ENCODE peak calls at places on chromosomes 13 and 19, in nine cellular contexts. U, X, S, Y, N, F, J, Q and B are unnamed samples.

GRCh38 chr13:100490692-100491091 is 97.9 kb downstream of the GGACT start:
- DNase-seq in U (no peak), X (peak), S (peak), Y (no peak), N (no peak), F (no peak), J (no peak), Q (no peak), B (peak)

GRCh38 chr13:86135856-86136255 is 336.6 kb upstream of the SLITRK6 start:
- DNase-seq in U (no peak), X (no peak), S (no peak), Y (no peak), N (no peak), F (no peak), J (no peak), Q (no peak), B (no peak)

GRCh38 chr19:55459551-55459949 is 1.9 kb downstream of the ISOC2 start:
- DNase-seq in U (no peak), X (no peak), S (no peak), Y (no peak), N (no peak), F (no peak), J (no peak), Q (no peak), B (no peak)

GRCh38 chr19:34806976-34807860 is 34.2 kb upstream of the ZNF599 start:
- DNase-seq in U (no peak), X (no peak), S (no peak), Y (no peak), N (no peak), F (no peak), J (no peak), Q (no peak), B (no peak)

GRCh38 chr13:44680746-44681355 is 104.7 kb upstream of the TSC22D1 start:
- DNase-seq in U (no peak), X (no peak), S (no peak), Y (no peak), N (no peak), F (no peak), J (no peak), Q (no peak), B (no peak)

GRCh38 chr19:38021356-38021755 is 114.3 kb downstream of the SIPA1L3 start:
- DNase-seq in U (no peak), X (no peak), S (no peak), Y (no peak), N (no peak), F (no peak), J (no peak), Q (no peak), B (no peak)

GRCh38 chr19:45470147-45471081 is 2.6 kb downstream of the FOSB start:
- DNase-seq in U (no peak), X (peak), S (no peak), Y (no peak), N (peak), F (no peak), J (peak), Q (peak), B (no peak)

GRCh38 chr19:40512473-40513344 is 45.9 kb downstream of the SPTBN4 start:
- DNase-seq in U (no peak), X (peak), S (no peak), Y (no peak), N (peak), F (no peak), J (no peak), Q (peak), B (no peak)

GRCh38 chr13:36211567-36211966 is 2.8 kb downstream of the SOHLH2 start:
- DNase-seq in U (no peak), X (no peak), S (no peak), Y (no peak), N (no peak), F (no peak), J (no peak), Q (no peak), B (no peak)

GRCh38 chr13:40334031-40334430 is 332.4 kb downstream of the FOXO1 start:
- DNase-seq in U (no peak), X (no peak), S (no peak), Y (no peak), N (no peak), F (no peak), J (no peak), Q (no peak), B (peak)

GRCh38 chr19:41499899-41500298 is 56.9 kb downstream of the ERICH4 start:
- DNase-seq in U (no peak), X (no peak), S (no peak), Y (no peak), N (no peak), F (no peak), J (no peak), Q (no peak), B (no peak)

GRCh38 chr19:30391554-30392551 is 19.7 kb downstream of the ZNF536 start:
- DNase-seq in U (no peak), X (peak), S (no peak), Y (no peak), N (no peak), F (no peak), J (no peak), Q (no peak), B (peak)

GRCh38 chr19:10120538-10121198 is 969 bp upstream of the EIF3G start:
- DNase-seq in U (no peak), X (no peak), S (no peak), Y (no peak), N (peak), F (no peak), J (no peak), Q (no peak), B (no peak)

GRCh38 chr13:110137677-110138008 is 169.3 kb downstream of the COL4A1 start:
- DNase-seq in U (no peak), X (peak), S (no peak), Y (peak), N (no peak), F (peak), J (peak), Q (peak), B (no peak)

GRCh38 chr13:59364508-59365187 is 799.1 kb downstream of the DIAPH3 start:
- DNase-seq in U (no peak), X (peak), S (peak), Y (no peak), N (no peak), F (no peak), J (no peak), Q (no peak), B (no peak)

GRCh38 chr19:5113101-5113557 is 144.2 kb downstream of the KDM4B start:
- DNase-seq in U (no peak), X (no peak), S (no peak), Y (no peak), N (no peak), F (no peak), J (no peak), Q (no peak), B (no peak)

GRCh38 chr19:47418595-47419036 is 711 bp downstream of the MEIS3 start:
- DNase-seq in U (no peak), X (peak), S (no peak), Y (no peak), N (no peak), F (no peak), J (no peak), Q (no peak), B (no peak)

GRCh38 chr13:36358352-36358751 is 12.2 kb upstream of the SPART start:
- DNase-seq in U (no peak), X (no peak), S (no peak), Y (no peak), N (no peak), F (no peak), J (no peak), Q (no peak), B (no peak)

GRCh38 chr13:114212096-114212495 is 22.6 kb upstream of the CDC16 start:
- DNase-seq in U (no peak), X (no peak), S (no peak), Y (no peak), N (no peak), F (no peak), J (no peak), Q (no peak), B (no peak)

GRCh38 chr13:34942732-34943674 is 933 bp downstream of the NBEA start:
- DNase-seq in U (no peak), X (peak), S (no peak), Y (peak), N (peak), F (peak), J (peak), Q (peak), B (no peak)

GRCh38 chr19:16943942-16944625 is 55.3 kb downstream of the F2RL3 start:
- DNase-seq in U (no peak), X (no peak), S (no peak), Y (no peak), N (no peak), F (no peak), J (no peak), Q (no peak), B (no peak)

GRCh38 chr13:46850214-46850613 is 46.6 kb downstream of the HTR2A start:
- DNase-seq in U (no peak), X (no peak), S (no peak), Y (no peak), N (no peak), F (no peak), J (no peak), Q (no peak), B (no peak)

GRCh38 chr13:89279374-89279773 is 1608.2 kb downstream of the SLITRK5 start:
- DNase-seq in U (no peak), X (no peak), S (no peak), Y (no peak), N (no peak), F (no peak), J (no peak), Q (no peak), B (no peak)

GRCh38 chr13:96958286-96958891 is 35.9 kb downstream of the OXGR1 start:
- DNase-seq in U (no peak), X (peak), S (no peak), Y (no peak), N (peak), F (no peak), J (no peak), Q (peak), B (no peak)

GRCh38 chr13:20186771-20187170 is 6.0 kb downstream of the GJB2 start:
- DNase-seq in U (no peak), X (no peak), S (no peak), Y (no peak), N (no peak), F (no peak), J (no peak), Q (no peak), B (no peak)

GRCh38 chr13:95155504-95155903 is 145.7 kb downstream of the ABCC4 start:
- DNase-seq in U (no peak), X (no peak), S (no peak), Y (no peak), N (no peak), F (no peak), J (no peak), Q (no peak), B (no peak)

GRCh38 chr19:8262431-8262830 is 45.7 kb downstream of the CD320 start:
- DNase-seq in U (no peak), X (no peak), S (no peak), Y (no peak), N (no peak), F (no peak), J (no peak), Q (no peak), B (no peak)

GRCh38 chr19:42156571-42156970 is 24.3 kb upstream of the POU2F2 start:
- DNase-seq in U (no peak), X (no peak), S (no peak), Y (no peak), N (no peak), F (no peak), J (no peak), Q (no peak), B (no peak)

GRCh38 chr13:110638814-110639806 is 23.8 kb downstream of the NAXD start:
- DNase-seq in U (no peak), X (no peak), S (no peak), Y (no peak), N (no peak), F (no peak), J (no peak), Q (no peak), B (no peak)

GRCh38 chr19:14090509-14091085 is at the start of gene SAMD1:
- DNase-seq in U (peak), X (peak), S (no peak), Y (peak), N (peak), F (peak), J (peak), Q (peak), B (no peak)

GRCh38 chr19:51441410-51442390 is 16.6 kb downstream of the SIGLEC8 start:
- DNase-seq in U (no peak), X (no peak), S (no peak), Y (peak), N (no peak), F (peak), J (peak), Q (no peak), B (no peak)

GRCh38 chr13:43994999-43995859 is 115.5 kb downstream of the LACC1 start:
- DNase-seq in U (no peak), X (no peak), S (no peak), Y (no peak), N (no peak), F (no peak), J (no peak), Q (no peak), B (no peak)

GRCh38 chr19:18239303-18239702 is 13.1 kb upstream of the PDE4C start:
- DNase-seq in U (no peak), X (peak), S (no peak), Y (no peak), N (no peak), F (no peak), J (no peak), Q (no peak), B (peak)